ENCODE peak calls at places on chromosomes 11 and 22, in five cellular contexts. U is kidney tubule cell, K is LoVo, V is NCI-H460, E is GM04504. A is an unnamed sample.

GRCh38 chr22:31350410-31350863 is 4.3 kb upstream of the PATZ1 start:
- DNase-seq in U (peak), K (no peak), V (no peak), E (no peak), A (no peak)

GRCh38 chr11:66689661-66690590 is 12.2 kb upstream of the RBM4B start:
- DNase-seq in U (no peak), K (no peak), V (no peak), E (no peak), A (no peak)

GRCh38 chr11:93031386-93031785 is 61.9 kb downstream of the MTNR1B start:
- DNase-seq in U (peak), K (no peak), V (no peak), E (no peak), A (no peak)

GRCh38 chr11:1260023-1260501 is 37.2 kb downstream of the MUC5B start:
- DNase-seq in U (peak), K (peak), V (peak), E (no peak), A (no peak)

GRCh38 chr22:46935506-46936377 is 173.3 kb downstream of the TBC1D22A start:
- DNase-seq in U (peak), K (peak), V (no peak), E (no peak), A (no peak)

GRCh38 chr11:105618343-105618955 is 8.6 kb downstream of the GRIA4 start:
- DNase-seq in U (no peak), K (no peak), V (no peak), E (no peak), A (no peak)

GRCh38 chr11:33869511-33870422 is 22.1 kb downstream of the LMO2 start:
- DNase-seq in U (peak), K (peak), V (no peak), E (no peak), A (no peak)

GRCh38 chr22:21865041-21865440 is 2.4 kb downstream of the MAPK1 start:
- DNase-seq in U (peak), K (no peak), V (peak), E (peak), A (no peak)

GRCh38 chr11:22657101-22657694 is 9.2 kb upstream of the GAS2 start:
- DNase-seq in U (no peak), K (no peak), V (no peak), E (no peak), A (peak)

GRCh38 chr22:29269731-29270474 is 1.8 kb downstream of the EWSR1 start:
- DNase-seq in U (peak), K (no peak), V (no peak), E (no peak), A (no peak)

GRCh38 chr22:36010090-36010489 is 18.5 kb downstream of the RBFOX2 start:
- DNase-seq in U (no peak), K (no peak), V (no peak), E (no peak), A (no peak)

GRCh38 chr11:79413258-79413657 is 27.6 kb downstream of the TENM4 start:
- DNase-seq in U (peak), K (no peak), V (no peak), E (peak), A (no peak)

GRCh38 chr11:10275714-10276113 is 18.3 kb downstream of the SBF2 start:
- DNase-seq in U (no peak), K (no peak), V (no peak), E (no peak), A (no peak)

GRCh38 chr11:42145311-42145710 is 685.9 kb upstream of the LRRC4C start:
- DNase-seq in U (no peak), K (no peak), V (no peak), E (no peak), A (no peak)

GRCh38 chr11:75602916-75603315 is 40.9 kb downstream of the SERPINH1 start:
- DNase-seq in U (no peak), K (no peak), V (no peak), E (no peak), A (no peak)

GRCh38 chr11:35288817-35289541 is 130.4 kb downstream of the SLC1A2 start:
- DNase-seq in U (peak), K (no peak), V (no peak), E (no peak), A (no peak)

GRCh38 chr11:133064152-133064877 is 468.0 kb downstream of the OPCML start:
- DNase-seq in U (peak), K (no peak), V (no peak), E (peak), A (no peak)

GRCh38 chr22:25159028-25159427 is 40.6 kb upstream of the CRYBB3 start:
- DNase-seq in U (no peak), K (no peak), V (no peak), E (no peak), A (no peak)

GRCh38 chr11:8086001-8086479 is 5.0 kb downstream of the TUB start:
- DNase-seq in U (no peak), K (no peak), V (no peak), E (no peak), A (no peak)

GRCh38 chr11:46295312-46295995 is 18.0 kb downstream of the CREB3L1 start:
- DNase-seq in U (peak), K (no peak), V (peak), E (no peak), A (no peak)

A was measured in GM12864.